ENCODE peak calls at places on chromosomes 11 and 22, in ten cellular contexts. One of them, this sample, is unnamed.

GRCh38 chr11:20367313-20367948 is 3.9 kb downstream of the HTATIP2 start:
- DNase-seq in tibial artery: peak
- DNase-seq in HCT116: peak
- DNase-seq in dorsolateral prefrontal cortex: no peak
- DNase-seq in kidney: no peak
- DNase-seq in GM23338: no peak
- DNase-seq in cardiac muscle cell: peak
- DNase-seq in left ventricle myocardium inferior: no peak
- DNase-seq in right lobe of liver: no peak
- DNase-seq in heart left ventricle: no peak
- DNase-seq in this sample: no peak

GRCh38 chr11:2524446-2525165 is 79.8 kb downstream of the KCNQ1 start:
- DNase-seq in GM23338: no peak
- DNase-seq in HCT116: no peak
- DNase-seq in dorsolateral prefrontal cortex: peak
- DNase-seq in tibial artery: peak
- DNase-seq in kidney: peak
- DNase-seq in cardiac muscle cell: no peak
- DNase-seq in heart left ventricle: no peak
- DNase-seq in right lobe of liver: no peak
- DNase-seq in left ventricle myocardium inferior: no peak
- DNase-seq in this sample: peak

GRCh38 chr11:76660533-76661305 is 9.8 kb downstream of the LRRC32 start:
- DNase-seq in dorsolateral prefrontal cortex: no peak
- DNase-seq in left ventricle myocardium inferior: no peak
- DNase-seq in tibial artery: peak
- DNase-seq in heart left ventricle: peak
- DNase-seq in GM23338: no peak
- DNase-seq in cardiac muscle cell: no peak
- DNase-seq in kidney: peak
- DNase-seq in right lobe of liver: no peak
- DNase-seq in HCT116: no peak
- DNase-seq in this sample: no peak

GRCh38 chr11:126352934-126353801 is 2.3 kb upstream of the ST3GAL4 start:
- DNase-seq in dorsolateral prefrontal cortex: no peak
- DNase-seq in tibial artery: no peak
- DNase-seq in cardiac muscle cell: peak
- DNase-seq in heart left ventricle: peak
- DNase-seq in left ventricle myocardium inferior: no peak
- DNase-seq in kidney: no peak
- DNase-seq in HCT116: no peak
- DNase-seq in GM23338: peak
- DNase-seq in right lobe of liver: peak
- DNase-seq in this sample: peak

GRCh38 chr11:75402002-75402773 is 2.9 kb downstream of the RPS3 start:
- DNase-seq in kidney: no peak
- DNase-seq in heart left ventricle: no peak
- DNase-seq in tibial artery: no peak
- DNase-seq in dorsolateral prefrontal cortex: no peak
- DNase-seq in cardiac muscle cell: no peak
- DNase-seq in right lobe of liver: no peak
- DNase-seq in HCT116: no peak
- DNase-seq in GM23338: no peak
- DNase-seq in left ventricle myocardium inferior: no peak
- DNase-seq in this sample: no peak

GRCh38 chr11:75563501-75563977 is 1.5 kb downstream of the SERPINH1 start:
- DNase-seq in right lobe of liver: no peak
- DNase-seq in cardiac muscle cell: no peak
- DNase-seq in tibial artery: no peak
- DNase-seq in GM23338: no peak
- DNase-seq in kidney: no peak
- DNase-seq in HCT116: no peak
- DNase-seq in left ventricle myocardium inferior: no peak
- DNase-seq in heart left ventricle: no peak
- DNase-seq in dorsolateral prefrontal cortex: no peak
- DNase-seq in this sample: no peak

GRCh38 chr22:46769191-46769675 is 6.8 kb downstream of the TBC1D22A start:
- DNase-seq in HCT116: no peak
- DNase-seq in cardiac muscle cell: no peak
- DNase-seq in dorsolateral prefrontal cortex: no peak
- DNase-seq in right lobe of liver: no peak
- DNase-seq in left ventricle myocardium inferior: peak
- DNase-seq in GM23338: no peak
- DNase-seq in tibial artery: no peak
- DNase-seq in kidney: peak
- DNase-seq in heart left ventricle: peak
- DNase-seq in this sample: no peak

GRCh38 chr22:26172389-26172990 is 3.2 kb downstream of the SEZ6L start:
- DNase-seq in heart left ventricle: peak
- DNase-seq in cardiac muscle cell: peak
- DNase-seq in GM23338: peak
- DNase-seq in HCT116: peak
- DNase-seq in kidney: no peak
- DNase-seq in left ventricle myocardium inferior: no peak
- DNase-seq in tibial artery: no peak
- DNase-seq in dorsolateral prefrontal cortex: no peak
- DNase-seq in right lobe of liver: peak
- DNase-seq in this sample: peak

GRCh38 chr11:13135385-13136271 is 126.5 kb downstream of the RASSF10 start:
- DNase-seq in left ventricle myocardium inferior: no peak
- DNase-seq in HCT116: no peak
- DNase-seq in kidney: no peak
- DNase-seq in tibial artery: no peak
- DNase-seq in right lobe of liver: no peak
- DNase-seq in heart left ventricle: no peak
- DNase-seq in dorsolateral prefrontal cortex: no peak
- DNase-seq in cardiac muscle cell: peak
- DNase-seq in GM23338: peak
- DNase-seq in this sample: no peak

GRCh38 chr11:13134886-13135285 is 125.8 kb downstream of the RASSF10 start:
- DNase-seq in dorsolateral prefrontal cortex: no peak
- DNase-seq in right lobe of liver: no peak
- DNase-seq in GM23338: no peak
- DNase-seq in HCT116: no peak
- DNase-seq in kidney: no peak
- DNase-seq in tibial artery: no peak
- DNase-seq in cardiac muscle cell: no peak
- DNase-seq in left ventricle myocardium inferior: no peak
- DNase-seq in heart left ventricle: no peak
- DNase-seq in this sample: no peak

GRCh38 chr11:13140028-13140870 is 131.1 kb downstream of the RASSF10 start:
- DNase-seq in tibial artery: no peak
- DNase-seq in GM23338: no peak
- DNase-seq in kidney: peak
- DNase-seq in heart left ventricle: no peak
- DNase-seq in HCT116: no peak
- DNase-seq in left ventricle myocardium inferior: no peak
- DNase-seq in cardiac muscle cell: peak
- DNase-seq in dorsolateral prefrontal cortex: no peak
- DNase-seq in right lobe of liver: peak
- DNase-seq in this sample: no peak

GRCh38 chr11:13136272-13136596 is 127.1 kb downstream of the RASSF10 start:
- DNase-seq in cardiac muscle cell: no peak
- DNase-seq in dorsolateral prefrontal cortex: no peak
- DNase-seq in right lobe of liver: no peak
- DNase-seq in heart left ventricle: no peak
- DNase-seq in left ventricle myocardium inferior: no peak
- DNase-seq in tibial artery: no peak
- DNase-seq in GM23338: no peak
- DNase-seq in HCT116: no peak
- DNase-seq in kidney: no peak
- DNase-seq in this sample: no peak

GRCh38 chr11:13137778-13138400 is 128.8 kb downstream of the RASSF10 start:
- DNase-seq in GM23338: no peak
- DNase-seq in right lobe of liver: no peak
- DNase-seq in tibial artery: no peak
- DNase-seq in heart left ventricle: no peak
- DNase-seq in dorsolateral prefrontal cortex: no peak
- DNase-seq in HCT116: no peak
- DNase-seq in cardiac muscle cell: no peak
- DNase-seq in left ventricle myocardium inferior: no peak
- DNase-seq in kidney: no peak
- DNase-seq in this sample: no peak
- H3K4me3 ChIP-seq in GM23338: no peak
- H3K4me3 ChIP-seq in right lobe of liver: no peak
- H3K4me3 ChIP-seq in tibial artery: no peak
- H3K4me3 ChIP-seq in heart left ventricle: no peak
- H3K4me3 ChIP-seq in dorsolateral prefrontal cortex: no peak
- H3K4me3 ChIP-seq in HCT116: no peak
- H3K4me3 ChIP-seq in cardiac muscle cell: no peak
- H3K4me3 ChIP-seq in left ventricle myocardium inferior: no peak
- H3K4me3 ChIP-seq in kidney: no peak
- H3K4me3 ChIP-seq in this sample: no peak

GRCh38 chr11:58740447-58740846 is 8.7 kb upstream of the GLYAT start:
- DNase-seq in GM23338: no peak
- DNase-seq in left ventricle myocardium inferior: no peak
- DNase-seq in HCT116: no peak
- DNase-seq in tibial artery: no peak
- DNase-seq in right lobe of liver: no peak
- DNase-seq in cardiac muscle cell: no peak
- DNase-seq in heart left ventricle: no peak
- DNase-seq in dorsolateral prefrontal cortex: no peak
- DNase-seq in kidney: no peak
- DNase-seq in this sample: no peak

GRCh38 chr11:58742140-58742539 is 10.4 kb upstream of the GLYAT start:
- DNase-seq in HCT116: no peak
- DNase-seq in cardiac muscle cell: no peak
- DNase-seq in tibial artery: no peak
- DNase-seq in heart left ventricle: no peak
- DNase-seq in left ventricle myocardium inferior: no peak
- DNase-seq in kidney: no peak
- DNase-seq in right lobe of liver: no peak
- DNase-seq in GM23338: no peak
- DNase-seq in dorsolateral prefrontal cortex: no peak
- DNase-seq in this sample: no peak

GRCh38 chr11:58741127-58741526 is 9.4 kb upstream of the GLYAT start:
- DNase-seq in HCT116: no peak
- DNase-seq in cardiac muscle cell: no peak
- DNase-seq in left ventricle myocardium inferior: no peak
- DNase-seq in heart left ventricle: no peak
- DNase-seq in right lobe of liver: no peak
- DNase-seq in dorsolateral prefrontal cortex: no peak
- DNase-seq in kidney: no peak
- DNase-seq in GM23338: no peak
- DNase-seq in tibial artery: no peak
- DNase-seq in this sample: no peak

GRCh38 chr11:58742981-58743880 is 11.5 kb upstream of the GLYAT start:
- DNase-seq in left ventricle myocardium inferior: no peak
- DNase-seq in cardiac muscle cell: no peak
- DNase-seq in HCT116: no peak
- DNase-seq in GM23338: peak
- DNase-seq in kidney: no peak
- DNase-seq in heart left ventricle: no peak
- DNase-seq in tibial artery: no peak
- DNase-seq in dorsolateral prefrontal cortex: no peak
- DNase-seq in right lobe of liver: no peak
- DNase-seq in this sample: no peak

DNA sequence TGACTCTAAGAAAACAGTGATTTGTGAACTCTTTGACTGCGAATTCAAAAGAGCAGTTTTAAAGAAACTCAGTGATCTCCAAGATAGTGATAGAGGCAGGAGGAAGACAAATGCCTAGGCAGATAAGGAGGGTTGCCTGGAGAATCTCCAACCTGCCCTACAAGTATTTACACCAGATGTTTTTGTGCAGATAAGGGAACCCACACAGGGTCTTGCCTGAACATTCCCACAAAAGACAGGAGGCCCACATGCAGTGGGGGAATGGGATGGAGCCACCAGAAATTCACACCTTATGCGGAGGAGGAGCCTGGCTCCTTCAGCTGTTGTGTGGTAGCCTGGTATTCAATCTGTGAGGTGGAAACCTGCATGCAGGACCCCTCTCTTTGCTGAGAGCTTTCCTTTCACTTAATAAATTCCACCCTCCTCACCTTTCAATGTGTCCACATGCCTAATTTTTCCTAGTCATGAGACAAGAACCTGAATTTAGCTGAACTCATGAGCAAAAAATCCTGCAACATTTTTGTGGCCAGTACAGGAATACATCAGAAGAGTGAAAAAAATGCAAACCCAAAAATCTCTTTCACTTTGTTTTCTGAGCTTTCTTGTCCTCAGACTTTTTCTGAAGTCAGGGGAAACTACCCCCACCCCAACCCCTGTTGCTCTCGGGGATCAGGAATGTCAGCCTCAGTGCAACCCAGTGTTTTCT is 8.1 kb upstream of the GLYAT start:
- DNase-seq in right lobe of liver: no peak
- DNase-seq in heart left ventricle: no peak
- DNase-seq in kidney: no peak
- DNase-seq in tibial artery: no peak
- DNase-seq in cardiac muscle cell: no peak
- DNase-seq in HCT116: no peak
- DNase-seq in left ventricle myocardium inferior: no peak
- DNase-seq in GM23338: no peak
- DNase-seq in dorsolateral prefrontal cortex: no peak
- DNase-seq in this sample: no peak
- H3K27ac ChIP-seq in right lobe of liver: no peak
- H3K27ac ChIP-seq in heart left ventricle: no peak
- H3K27ac ChIP-seq in kidney: no peak
- H3K27ac ChIP-seq in tibial artery: no peak
- H3K27ac ChIP-seq in cardiac muscle cell: no peak
- H3K27ac ChIP-seq in HCT116: no peak
- H3K27ac ChIP-seq in left ventricle myocardium inferior: no peak
- H3K27ac ChIP-seq in GM23338: no peak
- H3K27ac ChIP-seq in dorsolateral prefrontal cortex: no peak
- H3K27ac ChIP-seq in this sample: no peak

DNA sequence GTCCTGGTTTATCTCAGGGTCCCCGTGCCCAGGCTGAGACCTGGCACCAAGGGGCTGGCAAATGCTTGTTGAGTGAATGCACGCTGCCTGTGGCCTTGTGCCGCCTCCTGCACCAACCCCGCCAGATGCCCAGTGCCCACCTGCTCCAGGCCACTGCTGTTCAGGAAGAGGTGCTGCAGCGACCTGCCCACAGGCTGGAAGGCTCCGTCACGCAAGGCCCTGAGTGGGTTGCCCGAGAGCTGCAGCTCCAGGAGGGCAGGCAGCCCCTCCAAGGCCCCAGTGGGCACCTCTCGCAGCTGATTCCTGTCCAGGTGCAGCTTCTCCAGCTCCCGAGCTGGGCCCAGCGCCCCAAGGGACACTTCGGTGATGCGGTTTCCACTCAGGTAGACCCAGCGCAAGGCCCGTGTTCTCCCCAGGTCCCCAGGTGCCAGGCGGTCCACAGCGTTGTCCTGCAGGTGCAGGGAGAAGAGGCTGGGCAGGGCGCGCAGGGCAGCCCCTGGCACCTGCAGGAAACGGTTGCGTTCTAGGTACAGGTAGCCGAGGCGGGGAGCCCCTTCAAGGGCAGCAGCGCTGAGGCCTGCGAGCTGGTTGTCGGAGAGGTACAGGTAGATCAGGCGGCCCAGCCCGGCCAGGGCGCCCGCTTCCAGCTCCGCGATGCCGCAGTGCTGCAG is 3.6 kb downstream of the CHADL start:
- DNase-seq in cardiac muscle cell: no peak
- DNase-seq in heart left ventricle: no peak
- DNase-seq in kidney: no peak
- DNase-seq in dorsolateral prefrontal cortex: no peak
- DNase-seq in right lobe of liver: no peak
- DNase-seq in HCT116: no peak
- DNase-seq in left ventricle myocardium inferior: no peak
- DNase-seq in GM23338: peak
- DNase-seq in tibial artery: no peak
- DNase-seq in this sample: no peak
- TF ChIP-seq CTCF in cardiac muscle cell: no peak
- TF ChIP-seq CTCF in heart left ventricle: no peak
- TF ChIP-seq CTCF in kidney: no peak
- TF ChIP-seq CTCF in dorsolateral prefrontal cortex: no peak
- TF ChIP-seq CTCF in right lobe of liver: no peak
- TF ChIP-seq CTCF in HCT116: no peak
- TF ChIP-seq CTCF in left ventricle myocardium inferior: no peak
- TF ChIP-seq CTCF in GM23338: no peak
- TF ChIP-seq CTCF in tibial artery: no peak
- TF ChIP-seq CTCF in this sample: no peak

DNA sequence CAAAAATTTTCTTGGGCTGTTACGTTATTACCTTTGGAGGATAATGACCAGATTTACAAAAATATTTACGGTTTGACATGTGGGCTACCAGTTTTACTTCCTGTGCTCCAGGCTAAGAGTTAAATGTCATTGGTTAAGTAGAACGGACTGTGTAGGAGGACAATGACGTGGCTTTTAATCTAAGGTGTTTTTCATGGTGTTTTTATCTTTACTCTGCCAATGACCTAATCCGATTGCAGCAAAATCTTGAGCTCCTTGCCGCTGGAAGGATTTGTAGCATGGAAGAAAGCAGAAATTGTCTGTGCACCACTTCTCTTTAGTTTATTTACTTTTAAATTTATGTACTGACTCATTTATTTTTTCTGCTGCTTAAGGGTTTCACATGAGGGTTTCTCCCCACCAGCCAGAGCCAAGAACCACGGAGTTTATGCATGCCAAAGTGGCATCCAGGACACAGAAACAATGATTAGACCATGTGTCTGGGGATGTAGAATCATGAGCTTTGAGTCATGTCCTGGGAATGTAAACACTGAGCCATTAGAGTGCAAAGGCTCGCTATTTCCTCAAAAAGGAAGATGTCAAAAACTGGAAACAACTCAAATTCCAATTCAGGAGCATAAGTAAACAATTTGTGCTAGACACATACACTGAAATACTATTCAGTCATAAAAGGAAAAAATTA is 1.9 kb upstream of the CARD16 start:
- DNase-seq in HCT116: no peak
- DNase-seq in GM23338: peak
- DNase-seq in cardiac muscle cell: peak
- DNase-seq in kidney: no peak
- DNase-seq in left ventricle myocardium inferior: no peak
- DNase-seq in heart left ventricle: no peak
- DNase-seq in tibial artery: no peak
- DNase-seq in dorsolateral prefrontal cortex: no peak
- DNase-seq in right lobe of liver: no peak
- DNase-seq in this sample: no peak
- H3K4me3 ChIP-seq in HCT116: no peak
- H3K4me3 ChIP-seq in GM23338: no peak
- H3K4me3 ChIP-seq in cardiac muscle cell: no peak
- H3K4me3 ChIP-seq in kidney: no peak
- H3K4me3 ChIP-seq in left ventricle myocardium inferior: no peak
- H3K4me3 ChIP-seq in heart left ventricle: no peak
- H3K4me3 ChIP-seq in tibial artery: no peak
- H3K4me3 ChIP-seq in dorsolateral prefrontal cortex: no peak
- H3K4me3 ChIP-seq in right lobe of liver: no peak
- H3K4me3 ChIP-seq in this sample: no peak

This sample was measured in WERI-Rb-1.